ENCODE peak calls at places on chromosomes 4 and X, in four cellular contexts. M is heart left ventricle, P is HFFc6, K is RKO. Y is an unnamed sample.

GRCh38 chr4:25801594-25801993 is 61.2 kb downstream of the SEL1L3 start:
- DNase-seq in M (no peak), P (no peak), K (no peak), Y (no peak)

GRCh38 chr4:174401471-174402130 is 117.9 kb downstream of the CEP44 start:
- DNase-seq in M (no peak), P (no peak), K (no peak), Y (no peak)

GRCh38 chr4:171464499-171464898 is 348.7 kb upstream of the GALNTL6 start:
- DNase-seq in M (no peak), P (no peak), K (no peak), Y (no peak)

GRCh38 chr4:132218406-132218805 is 930.7 kb upstream of the PCDH10 start:
- DNase-seq in M (no peak), P (no peak), K (no peak), Y (no peak)

GRCh38 chrX:10922158-10922557 is 189.0 kb upstream of the HCCS start:
- DNase-seq in M (no peak), P (peak), K (peak), Y (no peak)

GRCh38 chr4:94390804-94391410 is 48.3 kb upstream of the HPGDS start:
- DNase-seq in M (no peak), P (no peak), K (no peak), Y (no peak)

GRCh38 chr4:25568788-25569231 is 86.8 kb upstream of the SLC34A2 start:
- DNase-seq in M (no peak), P (no peak), K (no peak), Y (no peak)

GRCh38 chr4:36411338-36411737 is 129.9 kb downstream of the DTHD1 start:
- DNase-seq in M (no peak), P (no peak), K (no peak), Y (no peak)

GRCh38 chr4:65580551-65580950 is 89.7 kb downstream of the EPHA5 start:
- DNase-seq in M (no peak), P (no peak), K (peak), Y (no peak)

GRCh38 chr4:31026216-31026615 is 306.0 kb downstream of the PCDH7 start:
- DNase-seq in M (no peak), P (no peak), K (no peak), Y (no peak)

GRCh38 chr4:38603652-38604051 is 60.3 kb upstream of the KLF3 start:
- DNase-seq in M (no peak), P (no peak), K (peak), Y (peak)

GRCh38 chrX:27591938-27592337 is 1.8 kb downstream of the DCAF8L2 start:
- DNase-seq in M (no peak), P (no peak), K (no peak), Y (no peak)

GRCh38 chr4:6627832-6628231 is 12.7 kb upstream of the MRFAP1 start:
- DNase-seq in M (no peak), P (no peak), K (no peak), Y (no peak)

GRCh38 chr4:48343531-48343930 is 2.2 kb downstream of the SLAIN2 start:
- DNase-seq in M (no peak), P (no peak), K (peak), Y (no peak)

GRCh38 chr4:126057371-126057770 is 742.6 kb downstream of the FAT4 start:
- DNase-seq in M (no peak), P (no peak), K (no peak), Y (no peak)

GRCh38 chr4:176444741-176445140 is 125.0 kb downstream of the SPCS3 start:
- DNase-seq in M (no peak), P (peak), K (peak), Y (no peak)

GRCh38 chrX:133645977-133646750 is 230.9 kb upstream of the GPC4 start:
- DNase-seq in M (no peak), P (no peak), K (no peak), Y (no peak)

GRCh38 chr4:161189286-161190134 is 974.3 kb downstream of the FSTL5 start:
- DNase-seq in M (no peak), P (no peak), K (no peak), Y (no peak)

GRCh38 chr4:4672397-4672796 is 130.5 kb upstream of the STX18 start:
- DNase-seq in M (no peak), P (no peak), K (no peak), Y (no peak)

GRCh38 chrX:34873500-34874225 is 68.9 kb upstream of the FAM47B start:
- DNase-seq in M (no peak), P (no peak), K (no peak), Y (no peak)

GRCh38 chrX:17167915-17168314 is 207.1 kb upstream of the NHS start:
- DNase-seq in M (no peak), P (no peak), K (no peak), Y (no peak)